ENCODE peak calls at places on chromosome 10, in four cellular contexts. One of them, this sample, is unnamed.

GRCh38 chr10:123996302-123996701 is 97.1 kb downstream of the CHST15 start:
- DNase-seq in nucleus accumbens: no peak
- DNase-seq in KG1: no peak
- DNase-seq in NCI-H2081: no peak
- DNase-seq in this sample: no peak

GRCh38 chr10:52050429-52051047 is 263.5 kb upstream of the DKK1 start:
- DNase-seq in NCI-H2081: no peak
- DNase-seq in KG1: no peak
- DNase-seq in nucleus accumbens: no peak
- DNase-seq in this sample: no peak

GRCh38 chr10:73742454-73742734 is 1.8 kb upstream of the SEC24C start:
- DNase-seq in NCI-H2081: no peak
- DNase-seq in KG1: no peak
- DNase-seq in nucleus accumbens: no peak
- DNase-seq in this sample: no peak

GRCh38 chr10:27482984-27483956 is 20.8 kb upstream of the RAB18 start:
- DNase-seq in KG1: no peak
- DNase-seq in NCI-H2081: no peak
- DNase-seq in nucleus accumbens: no peak
- DNase-seq in this sample: no peak

GRCh38 chr10:131658476-131659110 is 242.2 kb upstream of the PPP2R2D start:
- DNase-seq in KG1: no peak
- DNase-seq in NCI-H2081: no peak
- DNase-seq in nucleus accumbens: no peak
- DNase-seq in this sample: no peak

GRCh38 chr10:13990392-13990805 is 340.3 kb downstream of the FRMD4A start:
- DNase-seq in KG1: no peak
- DNase-seq in nucleus accumbens: no peak
- DNase-seq in NCI-H2081: no peak
- DNase-seq in this sample: no peak

GRCh38 chr10:86261933-86262665 is 104.5 kb downstream of the GRID1 start:
- DNase-seq in KG1: no peak
- DNase-seq in NCI-H2081: peak
- DNase-seq in nucleus accumbens: no peak
- DNase-seq in this sample: no peak

GRCh38 chr10:124625831-124626238 is 118.3 kb downstream of the FAM53B start:
- DNase-seq in NCI-H2081: no peak
- DNase-seq in nucleus accumbens: no peak
- DNase-seq in KG1: no peak
- DNase-seq in this sample: no peak

GRCh38 chr10:21315321-21316220 is 209.9 kb downstream of the SKIDA1 start:
- DNase-seq in NCI-H2081: no peak
- DNase-seq in KG1: no peak
- DNase-seq in nucleus accumbens: no peak
- DNase-seq in this sample: peak

GRCh38 chr10:113214331-113214730 is 264.3 kb downstream of the TCF7L2 start:
- DNase-seq in KG1: no peak
- DNase-seq in nucleus accumbens: no peak
- DNase-seq in NCI-H2081: no peak
- DNase-seq in this sample: no peak

GRCh38 chr10:1514641-1515040 is 222.7 kb downstream of the ADARB2 start:
- DNase-seq in nucleus accumbens: no peak
- DNase-seq in NCI-H2081: no peak
- DNase-seq in KG1: no peak
- DNase-seq in this sample: no peak

GRCh38 chr10:60714242-60714641 is 64.0 kb upstream of the CDK1 start:
- DNase-seq in NCI-H2081: no peak
- DNase-seq in nucleus accumbens: no peak
- DNase-seq in KG1: no peak
- DNase-seq in this sample: peak

GRCh38 chr10:75956624-75957023 is 525.2 kb downstream of the LRMDA start:
- DNase-seq in KG1: no peak
- DNase-seq in nucleus accumbens: no peak
- DNase-seq in NCI-H2081: no peak
- DNase-seq in this sample: no peak

GRCh38 chr10:43818687-43819086 is 170.0 kb upstream of the ZNF32 start:
- DNase-seq in NCI-H2081: no peak
- DNase-seq in nucleus accumbens: no peak
- DNase-seq in KG1: no peak
- DNase-seq in this sample: no peak

GRCh38 chr10:17188644-17189172 is 12.8 kb downstream of the TRDMT1 start:
- DNase-seq in KG1: no peak
- DNase-seq in NCI-H2081: no peak
- DNase-seq in nucleus accumbens: no peak
- DNase-seq in this sample: no peak

GRCh38 chr10:126006906-126007305 is 110.5 kb downstream of the FANK1 start:
- DNase-seq in KG1: no peak
- DNase-seq in nucleus accumbens: no peak
- DNase-seq in NCI-H2081: no peak
- DNase-seq in this sample: no peak

GRCh38 chr10:5538892-5539651 is 14.3 kb downstream of the CALML3 start:
- DNase-seq in NCI-H2081: no peak
- DNase-seq in KG1: no peak
- DNase-seq in nucleus accumbens: no peak
- DNase-seq in this sample: no peak

GRCh38 chr10:121662531-121662930 is 64.3 kb upstream of the FGFR2 start:
- DNase-seq in KG1: no peak
- DNase-seq in nucleus accumbens: no peak
- DNase-seq in NCI-H2081: no peak
- DNase-seq in this sample: no peak

GRCh38 chr10:124388823-124389612 is 29.7 kb downstream of the OAT start:
- DNase-seq in nucleus accumbens: peak
- DNase-seq in KG1: peak
- DNase-seq in NCI-H2081: peak
- DNase-seq in this sample: peak

GRCh38 chr10:34814228-34815173 is 595 bp downstream of the PARD3 start:
- DNase-seq in KG1: no peak
- DNase-seq in NCI-H2081: no peak
- DNase-seq in nucleus accumbens: no peak
- DNase-seq in this sample: no peak

GRCh38 chr10:1962025-1962424 is 224.7 kb upstream of the ADARB2 start:
- DNase-seq in nucleus accumbens: no peak
- DNase-seq in KG1: no peak
- DNase-seq in NCI-H2081: no peak
- DNase-seq in this sample: no peak

GRCh38 chr10:127563718-127564553 is 14.8 kb downstream of the NPS start:
- DNase-seq in nucleus accumbens: no peak
- DNase-seq in KG1: peak
- DNase-seq in NCI-H2081: no peak
- DNase-seq in this sample: no peak

GRCh38 chr10:71766717-71767419 is 6.5 kb downstream of the VSIR start:
- DNase-seq in KG1: no peak
- DNase-seq in nucleus accumbens: no peak
- DNase-seq in NCI-H2081: no peak
- DNase-seq in this sample: peak

GRCh38 chr10:85791846-85792532 is 574.6 kb downstream of the GRID1 start:
- DNase-seq in KG1: no peak
- DNase-seq in nucleus accumbens: no peak
- DNase-seq in NCI-H2081: no peak
- DNase-seq in this sample: no peak

GRCh38 chr10:89332718-89333281 is 5.0 kb downstream of the IFIT3 start:
- DNase-seq in KG1: no peak
- DNase-seq in nucleus accumbens: no peak
- DNase-seq in NCI-H2081: no peak
- DNase-seq in this sample: no peak

GRCh38 chr10:76576276-76576962 is 1061.2 kb downstream of the KCNMA1 start:
- DNase-seq in KG1: no peak
- DNase-seq in NCI-H2081: no peak
- DNase-seq in nucleus accumbens: no peak
- DNase-seq in this sample: peak

GRCh38 chr10:71077143-71077581 is 135.2 kb upstream of the UNC5B start:
- DNase-seq in nucleus accumbens: no peak
- DNase-seq in KG1: no peak
- DNase-seq in NCI-H2081: no peak
- DNase-seq in this sample: no peak

GRCh38 chr10:112899396-112900065 is 50.5 kb upstream of the TCF7L2 start:
- DNase-seq in NCI-H2081: no peak
- DNase-seq in KG1: no peak
- DNase-seq in nucleus accumbens: no peak
- DNase-seq in this sample: no peak

GRCh38 chr10:43304687-43305333 is 37.9 kb upstream of the RASGEF1A start:
- DNase-seq in KG1: no peak
- DNase-seq in nucleus accumbens: no peak
- DNase-seq in NCI-H2081: no peak
- DNase-seq in this sample: no peak

GRCh38 chr10:86979977-86980448 is 11.7 kb downstream of the ADIRF start:
- DNase-seq in NCI-H2081: no peak
- DNase-seq in KG1: no peak
- DNase-seq in nucleus accumbens: no peak
- DNase-seq in this sample: no peak

GRCh38 chr10:113646337-113647201 is 17.3 kb downstream of the NRAP start:
- DNase-seq in KG1: no peak
- DNase-seq in nucleus accumbens: no peak
- DNase-seq in NCI-H2081: no peak
- DNase-seq in this sample: no peak

GRCh38 chr10:108358912-108359311 is 1194.4 kb upstream of the SORCS1 start:
- DNase-seq in NCI-H2081: no peak
- DNase-seq in nucleus accumbens: peak
- DNase-seq in KG1: peak
- DNase-seq in this sample: peak

GRCh38 chr10:89837173-89838001 is 136.0 kb downstream of the KIF20B start:
- DNase-seq in nucleus accumbens: no peak
- DNase-seq in NCI-H2081: no peak
- DNase-seq in KG1: no peak
- DNase-seq in this sample: no peak

GRCh38 chr10:130866857-130867256 is 444.7 kb downstream of the TCERG1L start:
- DNase-seq in NCI-H2081: no peak
- DNase-seq in nucleus accumbens: no peak
- DNase-seq in KG1: no peak
- DNase-seq in this sample: no peak

GRCh38 chr10:13769926-13770325 is 183.2 kb downstream of the PRPF18 start:
- DNase-seq in KG1: no peak
- DNase-seq in NCI-H2081: no peak
- DNase-seq in nucleus accumbens: no peak
- DNase-seq in this sample: no peak

GRCh38 chr10:55631071-55631654 is 729.9 kb downstream of the ZWINT start:
- DNase-seq in NCI-H2081: peak
- DNase-seq in nucleus accumbens: no peak
- DNase-seq in KG1: peak
- DNase-seq in this sample: no peak

GRCh38 chr10:104993085-104993484 is 352.0 kb downstream of the SORCS3 start:
- DNase-seq in NCI-H2081: no peak
- DNase-seq in KG1: no peak
- DNase-seq in nucleus accumbens: no peak
- DNase-seq in this sample: no peak

GRCh38 chr10:70672993-70673928 is 955 bp downstream of the ADAMTS14 start:
- DNase-seq in nucleus accumbens: no peak
- DNase-seq in KG1: no peak
- DNase-seq in NCI-H2081: no peak
- DNase-seq in this sample: no peak